ENCODE peak calls at places on chromosomes 2 and 18, in four cellular contexts. W is K562, I is HCT116, Z is HepG2. Q is an unnamed sample.

GRCh38 chr2:200226652-200227426 is 79.7 kb upstream of the SPATS2L start:
- DNase-seq in I (no peak), Z (no peak), W (no peak), Q (no peak)

GRCh38 chr2:231682546-231683291 is 25.6 kb upstream of the PTMA start:
- DNase-seq in W (no peak), Z (no peak), I (no peak), Q (no peak)

GRCh38 chr2:429575-430254 is 141.8 kb upstream of the ALKAL2 start:
- DNase-seq in I (no peak), W (no peak), Z (no peak), Q (no peak)

GRCh38 chr2:214587442-214587841 is 176.6 kb downstream of the VWC2L start:
- DNase-seq in I (no peak), W (peak; percentile 9), Z (peak; percentile 9), Q (no peak)

GRCh38 chr2:26299488-26300092 is 46.4 kb upstream of the SELENOI start:
- DNase-seq in Z (peak; percentile 23), W (no peak), I (no peak), Q (no peak)

GRCh38 chr18:74476154-74476553 is 19.0 kb upstream of the DIPK1C start:
- DNase-seq in I (no peak), Z (peak; percentile 25), W (peak; percentile 49), Q (no peak)

GRCh38 chr18:13587937-13588336 is 138.4 kb downstream of the FAM210A start:
- DNase-seq in Z (no peak), W (no peak), I (no peak), Q (no peak)

GRCh38 chr2:157260403-157261198 is 3.1 kb downstream of the GALNT5 start:
- DNase-seq in I (no peak), W (no peak), Z (no peak), Q (no peak)

GRCh38 chr18:3454365-3455089 is 4.6 kb downstream of the TGIF1 start:
- DNase-seq in Z (peak; percentile 66), I (no peak), W (peak; percentile 58), Q (no peak)

GRCh38 chr2:205930209-205930608 is 155.8 kb downstream of the INO80D start:
- DNase-seq in I (no peak), Z (no peak), W (no peak), Q (no peak)

GRCh38 chr2:65240657-65241056 is 13.0 kb downstream of the ACTR2 start:
- DNase-seq in W (no peak), I (no peak), Z (no peak), Q (no peak)

GRCh38 chr2:203037026-203037425 is 22.4 kb downstream of the NBEAL1 start:
- DNase-seq in W (no peak), Z (no peak), I (no peak), Q (no peak)

GRCh38 chr2:55137024-55137958 is 87.0 kb upstream of the RTN4 start:
- DNase-seq in I (no peak), W (no peak), Z (no peak), Q (no peak)

GRCh38 chr2:127035212-127035611 is 71.7 kb downstream of the BIN1 start:
- DNase-seq in Z (peak; percentile 21), I (no peak), W (no peak), Q (no peak)

GRCh38 chr18:28183418-28184078 is 6.6 kb upstream of the CDH2 start:
- DNase-seq in W (no peak), Z (peak; percentile 82), I (no peak), Q (no peak)

GRCh38 chr18:57095884-57096283 is 51.0 kb upstream of the BOD1L2 start:
- DNase-seq in I (no peak), W (no peak), Z (no peak), Q (no peak)

DNA sequence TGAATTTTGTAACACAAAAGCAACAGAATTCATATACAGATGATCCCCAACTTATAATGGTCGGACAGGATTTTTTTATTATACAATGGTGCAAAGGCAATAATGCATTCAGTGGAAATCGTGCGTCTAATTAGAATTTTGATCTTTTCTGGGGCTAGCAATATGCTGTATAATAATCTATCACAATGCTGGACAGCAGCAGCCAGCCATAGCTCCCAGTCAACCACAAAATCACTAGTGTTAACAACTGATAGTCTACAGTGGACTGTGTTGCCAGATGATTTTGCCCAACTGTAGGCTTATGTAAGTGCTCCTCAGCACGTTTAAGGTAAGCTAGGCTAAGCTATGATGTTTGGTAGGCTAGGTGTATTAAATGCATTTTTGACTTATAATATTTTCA is 399.0 kb upstream of the SLC39A10 start:
- DNase-seq in Z (no peak), W (no peak), I (no peak), Q (no peak)
- TF ChIP-seq REST in Z (no peak), W (no peak), I (no peak), Q (no peak)

GRCh38 chr2:37688771-37689468 is 17.5 kb upstream of the CDC42EP3 start:
- DNase-seq in I (no peak), Z (no peak), W (no peak), Q (peak; percentile 67)
- TF ChIP-seq TCF7L2 in I (no peak), Z (no peak), W (no peak), Q (no peak)

GRCh38 chr18:34494359-34494696 is 215.8 kb upstream of the DTNA start:
- DNase-seq in I (no peak), Z (peak; percentile 3), W (no peak), Q (no peak)

GRCh38 chr18:34492652-34493051 is 217.4 kb upstream of the DTNA start:
- DNase-seq in I (no peak), Z (peak; percentile 87), W (no peak), Q (no peak)

GRCh38 chr18:34493099-34493544 is 217.0 kb upstream of the DTNA start:
- DNase-seq in I (no peak), Z (peak; percentile 72), W (no peak), Q (no peak)

GRCh38 chr18:34495434-34495833 is 214.7 kb upstream of the DTNA start:
- DNase-seq in W (no peak), Z (no peak), I (no peak), Q (no peak)

GRCh38 chr18:34493566-34494358 is 216.3 kb upstream of the DTNA start:
- DNase-seq in Z (peak; percentile 14), W (no peak), I (no peak), Q (no peak)
- TF ChIP-seq SIN3A in Z (no peak), W (no peak), I (no peak), Q (no peak)

DNA sequence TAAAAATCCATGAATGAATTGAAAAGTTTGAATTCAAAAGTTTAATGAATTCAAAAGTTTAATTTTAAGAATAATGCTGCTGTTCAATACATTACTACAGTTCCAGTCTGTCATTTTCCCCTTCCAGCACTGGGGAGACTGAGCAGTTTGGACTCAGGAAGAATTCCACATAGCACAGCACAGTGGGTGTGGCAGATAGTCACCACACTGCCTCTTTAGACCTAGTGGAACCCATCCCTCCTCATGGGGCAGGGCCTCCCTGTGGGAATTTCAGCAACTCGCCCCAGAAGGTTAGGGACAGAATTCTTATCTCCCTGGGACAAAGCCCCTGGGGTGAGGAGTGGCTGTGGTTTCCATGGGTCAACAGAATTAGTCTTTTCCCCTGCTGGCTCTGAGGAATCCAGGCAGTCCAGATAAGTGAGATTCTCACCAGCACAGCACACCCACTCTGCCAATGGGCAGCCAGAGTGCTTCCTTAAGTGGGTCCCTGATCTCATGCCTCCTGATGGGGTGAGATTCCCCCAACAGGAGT is 442.0 kb upstream of the SYT4 start:
- DNase-seq in Z (no peak), W (no peak), I (no peak), Q (no peak)
- TF ChIP-seq REST in Z (no peak), W (no peak), I (no peak), Q (no peak)

GRCh38 chr2:236164201-236164982 is 3.8 kb downstream of the GBX2 start:
- DNase-seq in W (no peak), I (no peak), Z (no peak), Q (no peak)

GRCh38 chr2:236165491-236166156 is 2.6 kb downstream of the GBX2 start:
- DNase-seq in W (no peak), Z (no peak), I (no peak), Q (no peak)

GRCh38 chr2:236163483-236164200 is 4.5 kb downstream of the GBX2 start:
- DNase-seq in Z (no peak), W (no peak), I (no peak), Q (no peak)

GRCh38 chr2:236166157-236166780 is 1.9 kb downstream of the GBX2 start:
- DNase-seq in Z (no peak), W (no peak), I (no peak), Q (no peak)

DNA sequence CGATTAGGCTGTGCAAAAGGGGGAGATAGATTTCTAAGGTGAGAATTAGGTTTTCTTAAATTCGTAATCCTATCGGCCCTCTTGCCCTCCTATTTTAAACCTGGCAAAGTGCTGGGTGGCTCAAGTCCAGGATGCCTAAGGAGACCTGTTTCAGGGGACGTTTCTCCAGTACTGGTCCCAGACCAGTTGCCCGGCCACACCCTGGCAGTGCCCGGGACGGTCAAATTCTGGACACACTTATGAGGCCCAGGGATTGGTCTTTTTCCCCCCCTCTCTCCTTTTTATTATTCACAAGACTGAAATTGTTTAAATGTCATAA is 3.2 kb downstream of the GBX2 start:
- DNase-seq in I (no peak), W (no peak), Z (no peak), Q (no peak)
- TF ChIP-seq TCF7L2 in I (no peak), W (no peak), Z (no peak), Q (no peak)

GRCh38 chr2:173678186-173678585 is 287.0 kb downstream of the SP3 start:
- DNase-seq in Z (no peak), I (no peak), W (no peak), Q (no peak)
- TF ChIP-seq SIN3A in Z (no peak), I (no peak), W (no peak), Q (no peak)

GRCh38 chr2:20356042-20356441 is 5.4 kb upstream of the PUM2 start:
- DNase-seq in W (no peak), I (no peak), Z (no peak), Q (no peak)
- TF ChIP-seq REST in W (no peak), I (no peak), Z (no peak), Q (no peak)

GRCh38 chr2:239292956-239293355 is 107.9 kb downstream of the HDAC4 start:
- DNase-seq in Z (no peak), W (no peak), I (no peak), Q (no peak)
- TF ChIP-seq TCF7L2 in Z (no peak), W (no peak), I (no peak), Q (no peak)

GRCh38 chr2:177783835-177784448 is 288.6 kb downstream of the PDE11A start:
- DNase-seq in I (no peak), Z (no peak), W (no peak), Q (no peak)
- TF ChIP-seq SIN3A in I (no peak), Z (no peak), W (no peak), Q (no peak)

GRCh38 chr2:104804148-104804890 is 49.6 kb upstream of the POU3F3 start:
- DNase-seq in I (no peak), W (no peak), Z (no peak), Q (no peak)
- TF ChIP-seq REST in I (no peak), W (no peak), Z (no peak), Q (no peak)